ENCODE peak calls at places on chromosomes 2 and 18, in eight cellular contexts. E is mucosa of descending colon; A is OCI-LY7; Q is brain microvascular endothelial cell; G is CD4-positive, alpha-beta T cell; O is neural crest cell; R is epithelial cell of proximal tubule; D is nephron progenitor cell. Y is an unnamed sample.

GRCh38 chr2:36389081-36389480 is 33.5 kb downstream of the CRIM1 start:
- DNase-seq in E (no peak), A (no peak), Q (peak; percentile 56), G (no peak), O (no peak), R (no peak), D (no peak), Y (no peak)

GRCh38 chr2:151525872-151526271 is 116.2 kb downstream of the RIF1 start:
- DNase-seq in E (no peak), A (no peak), Q (no peak), G (no peak), O (no peak), R (peak; percentile 52), D (no peak), Y (no peak)

GRCh38 chr18:58638446-58638845 is 9.6 kb upstream of the ALPK2 start:
- DNase-seq in E (no peak), A (peak; percentile 25), Q (no peak), G (no peak), O (no peak), R (no peak), D (no peak), Y (no peak)

GRCh38 chr2:230809677-230810251 is 55.0 kb upstream of the ITM2C start:
- DNase-seq in E (no peak), A (no peak), Q (no peak), G (no peak), O (no peak), R (no peak), D (no peak), Y (no peak)

GRCh38 chr18:8030201-8030600 is 463.1 kb downstream of the PTPRM start:
- DNase-seq in E (no peak), A (no peak), Q (no peak), G (no peak), O (no peak), R (no peak), D (no peak), Y (no peak)

GRCh38 chr2:240986787-240987411 is 11.5 kb upstream of the SNED1 start:
- DNase-seq in E (peak; percentile 73), A (no peak), Q (no peak), G (no peak), O (no peak), R (no peak), D (peak; percentile 7), Y (no peak)

GRCh38 chr2:7379799-7380198 is 462.6 kb downstream of the RNF144A start:
- DNase-seq in E (no peak), A (no peak), Q (no peak), G (no peak), O (no peak), R (no peak), D (no peak), Y (peak; percentile 17)

GRCh38 chr2:135936524-135936923 is 48.9 kb downstream of the DARS1 start:
- DNase-seq in E (no peak), A (no peak), Q (no peak), G (no peak), O (no peak), R (no peak), D (no peak), Y (no peak)

GRCh38 chr2:185796758-185797157 is 58.2 kb downstream of the FSIP2 start:
- DNase-seq in E (no peak), A (no peak), Q (no peak), G (no peak), O (no peak), R (no peak), D (no peak), Y (no peak)

GRCh38 chr18:2570772-2571199 is 519 bp downstream of the METTL4 start:
- DNase-seq in E (peak; percentile 84), A (peak; percentile 78), Q (peak; percentile 74), G (no peak), O (peak; percentile 58), R (no peak), D (peak; percentile 73), Y (peak; percentile 58)

GRCh38 chr2:64165696-64166095 is 21.5 kb upstream of the PELI1 start:
- DNase-seq in E (no peak), A (no peak), Q (peak; percentile 30), G (no peak), O (no peak), R (no peak), D (no peak), Y (no peak)

GRCh38 chr2:173347305-173348168 is 7.1 kb upstream of the CDCA7 start:
- DNase-seq in E (no peak), A (no peak), Q (no peak), G (no peak), O (no peak), R (no peak), D (no peak), Y (no peak)

GRCh38 chr2:54396107-54396506 is 60.0 kb upstream of the SPTBN1 start:
- DNase-seq in E (no peak), A (no peak), Q (peak; percentile 31), G (no peak), O (no peak), R (no peak), D (no peak), Y (no peak)

GRCh38 chr2:110727923-110728322 is 4.5 kb upstream of the ACOXL start:
- DNase-seq in E (no peak), A (no peak), Q (no peak), G (no peak), O (no peak), R (no peak), D (no peak), Y (no peak)

GRCh38 chr2:150188801-150189200 is 298.7 kb downstream of the RND3 start:
- DNase-seq in E (no peak), A (no peak), Q (no peak), G (no peak), O (no peak), R (no peak), D (no peak), Y (no peak)

GRCh38 chr2:189372688-189373257 is 68.5 kb upstream of the WDR75 start:
- DNase-seq in E (no peak), A (no peak), Q (no peak), G (no peak), O (no peak), R (no peak), D (no peak), Y (no peak)

GRCh38 chr2:186641807-186642321 is 52.0 kb upstream of the FAM171B start:
- DNase-seq in E (no peak), A (peak; percentile 53), Q (peak; percentile 59), G (no peak), O (peak; percentile 9), R (peak; percentile 35), D (peak; percentile 4), Y (peak; percentile 36)

GRCh38 chr18:32847719-32848118 is 74.9 kb upstream of the KLHL14 start:
- DNase-seq in E (no peak), A (no peak), Q (no peak), G (no peak), O (no peak), R (no peak), D (peak; percentile 29), Y (no peak)

GRCh38 chr2:159456500-159457426 is 159.6 kb downstream of the BAZ2B start:
- DNase-seq in E (no peak), A (no peak), Q (peak; percentile 27), G (no peak), O (no peak), R (no peak), D (no peak), Y (peak; percentile 7)

GRCh38 chr18:44521673-44522032 is 159.0 kb upstream of the SETBP1 start:
- DNase-seq in E (no peak), A (no peak), Q (no peak), G (no peak), O (no peak), R (no peak), D (no peak), Y (no peak)

GRCh38 chr2:85666435-85666924 is 1.5 kb downstream of the SFTPB start:
- DNase-seq in E (no peak), A (no peak), Q (no peak), G (no peak), O (no peak), R (no peak), D (no peak), Y (no peak)

GRCh38 chr2:3738454-3738853 is 35.1 kb downstream of the DCDC2C start:
- DNase-seq in E (no peak), A (peak; percentile 47), Q (peak; percentile 64), G (no peak), O (peak; percentile 16), R (no peak), D (peak; percentile 24), Y (peak; percentile 36)
- TF ChIP-seq CTCF in E (no peak), A (peak; percentile 67), Q (peak; percentile 64), G (no peak), O (peak; percentile 58), R (peak; percentile 53), D (peak; percentile 30), Y (peak; percentile 3)

DNA sequence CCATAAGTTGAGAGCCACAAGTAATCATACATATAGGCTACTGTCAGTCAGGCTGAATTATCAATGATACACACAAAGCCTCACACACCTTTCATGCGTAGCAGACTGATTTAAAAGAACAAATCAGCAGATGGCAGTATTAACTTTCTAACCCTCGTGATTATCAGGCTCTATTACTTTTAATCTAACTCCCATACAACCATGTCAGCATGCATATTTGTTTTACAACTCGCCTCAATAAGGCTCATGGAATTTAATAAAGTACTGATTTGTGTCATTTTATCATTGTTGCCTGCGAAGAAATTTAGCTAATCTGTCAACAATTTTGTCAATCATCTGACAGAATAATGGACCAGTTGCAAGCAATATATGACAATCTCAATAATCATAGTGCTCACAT is 82.8 kb downstream of the SLC25A12 start:
- DNase-seq in E (no peak), A (peak; percentile 42), Q (no peak), G (no peak), O (no peak), R (peak; percentile 1), D (no peak), Y (peak; percentile 12)
- TF ChIP-seq CTCF in E (no peak), A (peak; percentile 74), Q (peak; percentile 20), G (peak; percentile 37), O (peak; percentile 61), R (peak; percentile 40), D (no peak), Y (peak; percentile 35)

GRCh38 chr2:235170536-235171510 is 219.0 kb downstream of the SH3BP4 start:
- DNase-seq in E (no peak), A (no peak), Q (peak; percentile 77), G (no peak), O (peak; percentile 22), R (peak; percentile 26), D (peak; percentile 13), Y (no peak)
- TF ChIP-seq CTCF in E (no peak), A (no peak), Q (peak; percentile 69), G (no peak), O (peak; percentile 53), R (peak; percentile 49), D (peak; percentile 15), Y (no peak)

GRCh38 chr2:129707800-129708199 is 271.7 kb upstream of the RAB6C start:
- DNase-seq in E (no peak), A (no peak), Q (no peak), G (no peak), O (no peak), R (no peak), D (no peak), Y (no peak)

GRCh38 chr2:129702773-129703172 is 276.7 kb upstream of the RAB6C start:
- DNase-seq in E (no peak), A (no peak), Q (no peak), G (no peak), O (no peak), R (no peak), D (no peak), Y (no peak)

GRCh38 chr2:129709030-129709955 is 270.2 kb upstream of the RAB6C start:
- DNase-seq in E (no peak), A (no peak), Q (no peak), G (no peak), O (no peak), R (no peak), D (no peak), Y (no peak)

GRCh38 chr2:129708221-129708967 is 271.1 kb upstream of the RAB6C start:
- DNase-seq in E (no peak), A (no peak), Q (no peak), G (no peak), O (no peak), R (no peak), D (no peak), Y (no peak)

GRCh38 chr2:129705105-129705504 is 274.4 kb upstream of the RAB6C start:
- DNase-seq in E (no peak), A (no peak), Q (no peak), G (no peak), O (no peak), R (no peak), D (no peak), Y (no peak)
- TF ChIP-seq CTCF in E (no peak), A (no peak), Q (no peak), G (no peak), O (no peak), R (no peak), D (no peak), Y (no peak)